ENCODE peak calls at places on chromosomes 7 and 10, in seven cellular contexts. One of them, this sample, is unnamed. For H3K36me3, the result is how much of the 10 kb centered on the place peaks cover.

GRCh38 chr7:18684899-18685298 is 189.3 kb downstream of the HDAC9 start:
- DNase-seq in heart left ventricle: no peak
- DNase-seq in HCT116: no peak
- DNase-seq in Panc1: no peak
- DNase-seq in fibroblast of lung: peak
- DNase-seq in aorta: no peak
- DNase-seq in small intestine: no peak
- DNase-seq in this sample: no peak

GRCh38 chr7:106793015-106793651 is 71.9 kb upstream of the PIK3CG start:
- DNase-seq in HCT116: peak
- DNase-seq in small intestine: peak
- DNase-seq in Panc1: no peak
- DNase-seq in heart left ventricle: no peak
- DNase-seq in fibroblast of lung: no peak
- DNase-seq in aorta: no peak
- DNase-seq in this sample: no peak

GRCh38 chr10:118278649-118279048 is 63.5 kb downstream of the FAM204A start:
- DNase-seq in aorta: no peak
- DNase-seq in HCT116: no peak
- DNase-seq in heart left ventricle: no peak
- DNase-seq in fibroblast of lung: peak
- DNase-seq in Panc1: no peak
- DNase-seq in small intestine: no peak
- DNase-seq in this sample: peak

GRCh38 chr7:90256778-90257177 is 11.8 kb downstream of the CFAP69 start:
- DNase-seq in Panc1: no peak
- DNase-seq in fibroblast of lung: no peak
- DNase-seq in aorta: no peak
- DNase-seq in HCT116: no peak
- DNase-seq in heart left ventricle: no peak
- DNase-seq in small intestine: no peak
- DNase-seq in this sample: no peak

GRCh38 chr10:113177163-113177935 is 227.3 kb downstream of the TCF7L2 start:
- DNase-seq in small intestine: no peak
- DNase-seq in aorta: no peak
- DNase-seq in heart left ventricle: peak
- DNase-seq in HCT116: no peak
- DNase-seq in fibroblast of lung: no peak
- DNase-seq in Panc1: no peak
- DNase-seq in this sample: no peak

GRCh38 chr10:51048792-51049191 is 25.5 kb upstream of the PRKG1 start:
- DNase-seq in HCT116: no peak
- DNase-seq in small intestine: no peak
- DNase-seq in Panc1: no peak
- DNase-seq in heart left ventricle: no peak
- DNase-seq in aorta: no peak
- DNase-seq in fibroblast of lung: no peak
- DNase-seq in this sample: no peak

GRCh38 chr10:63125459-63125858 is 7.7 kb upstream of the NRBF2 start:
- DNase-seq in aorta: no peak
- DNase-seq in Panc1: no peak
- DNase-seq in small intestine: no peak
- DNase-seq in heart left ventricle: no peak
- DNase-seq in fibroblast of lung: no peak
- DNase-seq in HCT116: no peak
- DNase-seq in this sample: no peak

GRCh38 chr10:60732240-60733188 is 45.8 kb upstream of the CDK1 start:
- DNase-seq in aorta: peak
- DNase-seq in small intestine: peak
- DNase-seq in HCT116: no peak
- DNase-seq in fibroblast of lung: no peak
- DNase-seq in Panc1: no peak
- DNase-seq in heart left ventricle: no peak
- DNase-seq in this sample: no peak

GRCh38 chr10:23886355-23886754 is 322.6 kb upstream of the KIAA1217 start:
- DNase-seq in small intestine: no peak
- DNase-seq in aorta: no peak
- DNase-seq in heart left ventricle: no peak
- DNase-seq in fibroblast of lung: no peak
- DNase-seq in Panc1: no peak
- DNase-seq in HCT116: no peak
- DNase-seq in this sample: no peak

GRCh38 chr7:96212474-96212873 is 109.4 kb downstream of the SLC25A13 start:
- DNase-seq in small intestine: no peak
- DNase-seq in Panc1: no peak
- DNase-seq in fibroblast of lung: no peak
- DNase-seq in HCT116: no peak
- DNase-seq in aorta: no peak
- DNase-seq in heart left ventricle: no peak
- DNase-seq in this sample: no peak

GRCh38 chr7:116671681-116672595 is at the start of gene MET:
- DNase-seq in fibroblast of lung: peak
- DNase-seq in HCT116: peak
- DNase-seq in small intestine: peak
- DNase-seq in Panc1: peak
- DNase-seq in aorta: peak
- DNase-seq in heart left ventricle: peak
- DNase-seq in this sample: peak

GRCh38 chr7:25953859-25954258 is 198.1 kb upstream of the NFE2L3 start:
- DNase-seq in heart left ventricle: no peak
- DNase-seq in HCT116: no peak
- DNase-seq in Panc1: no peak
- DNase-seq in fibroblast of lung: no peak
- DNase-seq in small intestine: no peak
- DNase-seq in aorta: no peak
- DNase-seq in this sample: no peak

GRCh38 chr10:110075726-110076125 is 67.9 kb downstream of the ADD3 start:
- DNase-seq in small intestine: no peak
- DNase-seq in Panc1: no peak
- DNase-seq in heart left ventricle: no peak
- DNase-seq in aorta: no peak
- DNase-seq in HCT116: no peak
- DNase-seq in fibroblast of lung: peak
- DNase-seq in this sample: no peak

GRCh38 chr10:110077436-110078120 is 69.8 kb downstream of the ADD3 start:
- DNase-seq in HCT116: no peak
- DNase-seq in Panc1: no peak
- DNase-seq in aorta: no peak
- DNase-seq in heart left ventricle: no peak
- DNase-seq in fibroblast of lung: peak
- DNase-seq in small intestine: no peak
- DNase-seq in this sample: no peak

GRCh38 chr10:110074298-110074697 is 66.5 kb downstream of the ADD3 start:
- DNase-seq in Panc1: no peak
- DNase-seq in fibroblast of lung: no peak
- DNase-seq in aorta: no peak
- DNase-seq in small intestine: no peak
- DNase-seq in HCT116: no peak
- DNase-seq in heart left ventricle: no peak
- DNase-seq in this sample: no peak

GRCh38 chr10:110076559-110077318 is 69.0 kb downstream of the ADD3 start:
- DNase-seq in heart left ventricle: peak
- DNase-seq in Panc1: no peak
- DNase-seq in small intestine: peak
- DNase-seq in aorta: peak
- DNase-seq in fibroblast of lung: peak
- DNase-seq in HCT116: peak
- DNase-seq in this sample: peak

DNA sequence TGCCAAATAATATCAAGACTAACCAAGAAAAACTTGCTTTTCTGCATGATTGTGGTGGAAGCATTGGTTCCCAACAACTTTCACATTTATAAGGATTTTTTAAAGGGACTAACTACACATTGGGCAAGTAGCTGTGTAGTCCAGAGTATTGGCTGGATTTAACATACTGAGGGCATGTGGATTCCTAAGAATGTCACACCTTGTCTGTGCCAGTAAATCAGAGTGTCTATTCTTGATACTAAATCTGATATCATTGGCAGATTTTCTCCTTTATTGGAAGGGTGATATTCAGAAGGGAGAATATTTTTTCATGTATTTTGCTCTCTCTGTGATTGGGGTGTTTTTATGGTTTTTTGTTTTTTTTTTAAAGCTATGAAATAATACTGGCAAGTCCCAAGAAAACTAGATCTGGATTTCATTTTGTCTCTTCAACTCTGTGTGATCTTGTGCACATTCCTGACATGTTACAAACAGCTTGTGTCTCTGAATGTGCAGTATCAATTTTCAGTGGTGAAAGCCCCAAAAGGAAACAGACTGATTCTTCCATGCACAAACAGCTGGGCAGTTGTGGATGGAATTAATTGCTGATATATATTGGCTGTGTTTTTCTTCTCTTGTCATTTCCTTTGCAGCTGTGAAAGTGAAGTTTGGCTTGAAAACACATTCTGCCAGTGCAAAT is 67.3 kb downstream of the ADD3 start:
- DNase-seq in small intestine: no peak
- DNase-seq in fibroblast of lung: peak
- DNase-seq in aorta: no peak
- DNase-seq in Panc1: no peak
- DNase-seq in HCT116: no peak
- DNase-seq in heart left ventricle: no peak
- DNase-seq in this sample: peak
- H3K4me3 ChIP-seq in small intestine: no peak
- H3K4me3 ChIP-seq in fibroblast of lung: peak
- H3K4me3 ChIP-seq in aorta: no peak
- H3K4me3 ChIP-seq in Panc1: no peak
- H3K4me3 ChIP-seq in HCT116: no peak
- H3K4me3 ChIP-seq in heart left ventricle: no peak
- H3K4me3 ChIP-seq in this sample: no peak

GRCh38 chr10:133401500-133401899 is 7.5 kb downstream of the MTG1 start:
- DNase-seq in heart left ventricle: no peak
- DNase-seq in Panc1: no peak
- DNase-seq in HCT116: no peak
- DNase-seq in aorta: no peak
- DNase-seq in small intestine: no peak
- DNase-seq in fibroblast of lung: no peak
- DNase-seq in this sample: no peak

GRCh38 chr10:133400624-133401424 is 6.9 kb downstream of the MTG1 start:
- DNase-seq in Panc1: no peak
- DNase-seq in heart left ventricle: no peak
- DNase-seq in aorta: no peak
- DNase-seq in fibroblast of lung: no peak
- DNase-seq in small intestine: peak
- DNase-seq in HCT116: no peak
- DNase-seq in this sample: no peak

GRCh38 chr10:133399123-133399601 is 5.2 kb downstream of the MTG1 start:
- DNase-seq in HCT116: no peak
- DNase-seq in fibroblast of lung: no peak
- DNase-seq in Panc1: no peak
- DNase-seq in aorta: no peak
- DNase-seq in heart left ventricle: no peak
- DNase-seq in small intestine: no peak
- DNase-seq in this sample: peak

GRCh38 chr10:133403359-133403758 is 9.4 kb downstream of the MTG1 start:
- DNase-seq in aorta: no peak
- DNase-seq in small intestine: no peak
- DNase-seq in fibroblast of lung: no peak
- DNase-seq in heart left ventricle: no peak
- DNase-seq in HCT116: no peak
- DNase-seq in Panc1: no peak
- DNase-seq in this sample: no peak

DNA sequence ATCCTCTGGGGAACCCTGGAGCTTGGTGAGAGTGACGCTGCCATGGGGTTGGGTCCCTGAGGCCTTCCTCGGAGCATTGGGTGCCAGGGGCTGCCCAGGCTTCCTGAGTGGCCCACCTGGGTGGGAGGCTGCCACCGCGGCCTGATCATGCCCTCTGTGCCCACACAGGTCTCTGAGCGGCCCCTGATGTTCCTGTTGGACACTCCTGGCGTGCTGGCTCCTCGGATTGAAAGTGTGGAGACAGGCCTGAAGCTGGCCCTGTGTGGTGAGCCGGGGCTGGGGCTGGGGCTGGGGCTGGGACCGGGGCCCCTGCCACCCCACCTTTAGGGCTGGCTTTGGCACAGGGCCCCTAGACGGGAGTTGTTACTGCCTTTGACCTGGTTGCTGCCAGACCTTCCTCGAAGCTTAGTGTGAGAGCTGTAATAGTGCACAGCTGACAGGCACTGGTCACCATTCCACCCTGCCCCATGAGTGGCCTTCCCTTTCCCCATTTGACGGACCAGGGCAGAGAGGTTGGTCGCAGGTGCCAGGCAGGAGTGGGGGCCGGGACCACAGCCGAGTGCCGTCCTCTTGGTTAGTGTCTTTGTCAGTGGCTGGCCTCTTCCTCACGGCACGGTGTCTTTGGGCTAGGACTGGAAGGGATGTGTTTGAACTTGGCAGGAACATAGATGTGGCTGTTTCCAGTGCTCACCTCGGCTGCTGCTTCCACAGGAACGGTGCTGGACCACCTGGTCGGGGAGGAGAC is 8.2 kb downstream of the MTG1 start:
- DNase-seq in fibroblast of lung: no peak
- DNase-seq in small intestine: no peak
- DNase-seq in heart left ventricle: no peak
- DNase-seq in HCT116: no peak
- DNase-seq in Panc1: no peak
- DNase-seq in aorta: no peak
- DNase-seq in this sample: no peak
- H3K36me3 ChIP-seq in fibroblast of lung: under half
- H3K36me3 ChIP-seq in small intestine: under half
- H3K36me3 ChIP-seq in heart left ventricle: half or more
- H3K36me3 ChIP-seq in HCT116: under half
- H3K36me3 ChIP-seq in Panc1: under half
- H3K36me3 ChIP-seq in aorta: under half
- H3K36me3 ChIP-seq in this sample: half or more

GRCh38 chr10:5096108-5096507 is 1.9 kb downstream of the AKR1C3 start:
- DNase-seq in heart left ventricle: no peak
- DNase-seq in fibroblast of lung: no peak
- DNase-seq in Panc1: no peak
- DNase-seq in HCT116: no peak
- DNase-seq in aorta: no peak
- DNase-seq in small intestine: peak
- DNase-seq in this sample: no peak
- H3K4me3 ChIP-seq in heart left ventricle: peak
- H3K4me3 ChIP-seq in fibroblast of lung: peak
- H3K4me3 ChIP-seq in Panc1: no peak
- H3K4me3 ChIP-seq in HCT116: no peak
- H3K4me3 ChIP-seq in aorta: peak
- H3K4me3 ChIP-seq in small intestine: peak
- H3K4me3 ChIP-seq in this sample: no peak

DNA sequence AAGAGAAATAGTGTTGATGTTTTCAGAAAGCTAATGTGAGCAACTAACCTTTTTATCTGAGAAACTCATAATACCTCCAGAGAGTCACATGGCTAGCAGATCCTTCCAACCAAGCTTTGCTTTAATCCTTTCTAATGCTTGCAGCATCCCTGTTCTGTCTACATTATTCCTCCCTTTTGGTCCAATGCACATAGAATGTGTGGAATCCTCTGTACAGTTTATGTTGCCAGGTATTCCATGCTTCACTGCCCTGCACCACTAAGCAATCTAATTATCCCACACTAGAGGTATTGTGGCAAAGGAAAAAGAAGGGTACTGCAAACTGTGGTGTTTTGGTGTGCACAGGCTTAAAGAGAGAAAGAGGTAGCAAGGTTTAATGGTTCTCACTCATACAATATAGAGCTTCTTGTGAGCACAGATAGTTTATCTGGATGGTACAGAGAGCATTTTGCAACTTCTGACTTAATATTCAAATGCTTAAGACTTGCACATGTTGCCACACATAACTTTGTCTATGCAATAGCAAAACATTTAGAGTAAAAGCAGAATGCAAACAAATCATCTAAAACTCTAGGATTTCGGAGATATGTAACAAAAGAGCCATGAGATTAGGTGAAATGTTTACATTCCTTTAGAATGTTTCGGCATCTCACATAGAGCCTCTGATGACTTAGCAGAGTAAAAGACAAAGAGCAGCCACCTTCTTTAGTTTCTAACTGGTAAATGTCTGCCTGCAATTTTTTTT is 717.2 kb upstream of the LRRN3 start:
- DNase-seq in Panc1: no peak
- DNase-seq in small intestine: no peak
- DNase-seq in HCT116: no peak
- DNase-seq in fibroblast of lung: peak
- DNase-seq in heart left ventricle: no peak
- DNase-seq in aorta: no peak
- DNase-seq in this sample: peak
- H3K36me3 ChIP-seq in Panc1: under half
- H3K36me3 ChIP-seq in small intestine: under half
- H3K36me3 ChIP-seq in HCT116: under half
- H3K36me3 ChIP-seq in fibroblast of lung: under half
- H3K36me3 ChIP-seq in heart left ventricle: under half
- H3K36me3 ChIP-seq in aorta: under half
- H3K36me3 ChIP-seq in this sample: under half